ENCODE peak calls at places on chromosomes 16 and 17, in six cellular contexts. One of them, this sample, is unnamed.
A peak's percentile ranks its signal among the peaks of the same experiment; 100 is the strongest.

GRCh38 chr16:1493746-1494094 is 560 bp downstream of the TELO2 start:
- DNase-seq in vagina: no peak
- DNase-seq in prostate gland: no peak
- DNase-seq in neural progenitor cell: peak; percentile 60
- DNase-seq in adrenal gland: peak; percentile 36
- DNase-seq in omental fat pad: no peak
- DNase-seq in this sample: no peak

GRCh38 chr17:50064253-50064991 is 8.5 kb downstream of the ITGA3 start:
- DNase-seq in vagina: no peak
- DNase-seq in prostate gland: peak; percentile 51
- DNase-seq in neural progenitor cell: no peak
- DNase-seq in adrenal gland: peak; percentile 69
- DNase-seq in omental fat pad: peak; percentile 62
- DNase-seq in this sample: peak; percentile 55

GRCh38 chr17:82940226-82941020 is 100.6 kb upstream of the ZNF750 start:
- DNase-seq in vagina: no peak
- DNase-seq in prostate gland: no peak
- DNase-seq in neural progenitor cell: no peak
- DNase-seq in adrenal gland: no peak
- DNase-seq in omental fat pad: no peak
- DNase-seq in this sample: no peak

GRCh38 chr16:82033006-82033405 is 2.0 kb upstream of the HSD17B2 start:
- DNase-seq in vagina: no peak
- DNase-seq in prostate gland: peak; percentile 19
- DNase-seq in neural progenitor cell: no peak
- DNase-seq in adrenal gland: no peak
- DNase-seq in omental fat pad: no peak
- DNase-seq in this sample: no peak

GRCh38 chr16:56669005-56669839 is at the start of gene MT1H:
- DNase-seq in vagina: no peak
- DNase-seq in prostate gland: no peak
- DNase-seq in neural progenitor cell: no peak
- DNase-seq in adrenal gland: no peak
- DNase-seq in omental fat pad: no peak
- DNase-seq in this sample: no peak

GRCh38 chr16:23826528-23827244 is 9.1 kb upstream of the PRKCB start:
- DNase-seq in vagina: no peak
- DNase-seq in prostate gland: no peak
- DNase-seq in neural progenitor cell: no peak
- DNase-seq in adrenal gland: no peak
- DNase-seq in omental fat pad: no peak
- DNase-seq in this sample: no peak

GRCh38 chr16:22098538-22099255 is 6.4 kb downstream of the VWA3A start:
- DNase-seq in vagina: no peak
- DNase-seq in prostate gland: no peak
- DNase-seq in neural progenitor cell: peak; percentile 75
- DNase-seq in adrenal gland: peak; percentile 20
- DNase-seq in omental fat pad: no peak
- DNase-seq in this sample: no peak

GRCh38 chr16:53041196-53041977 is 11.3 kb downstream of the CHD9NB start:
- DNase-seq in vagina: no peak
- DNase-seq in prostate gland: peak; percentile 86
- DNase-seq in neural progenitor cell: peak; percentile 40
- DNase-seq in adrenal gland: peak; percentile 21
- DNase-seq in omental fat pad: no peak
- DNase-seq in this sample: peak; percentile 31

GRCh38 chr16:49350265-49351103 is 23.1 kb upstream of the C16orf78 start:
- DNase-seq in vagina: no peak
- DNase-seq in prostate gland: peak; percentile 37
- DNase-seq in neural progenitor cell: peak; percentile 73
- DNase-seq in adrenal gland: peak; percentile 70
- DNase-seq in omental fat pad: peak; percentile 60
- DNase-seq in this sample: peak; percentile 80

GRCh38 chr16:3868556-3868955 is 12.0 kb downstream of the CREBBP start:
- DNase-seq in vagina: no peak
- DNase-seq in prostate gland: no peak
- DNase-seq in neural progenitor cell: no peak
- DNase-seq in adrenal gland: no peak
- DNase-seq in omental fat pad: no peak
- DNase-seq in this sample: no peak

GRCh38 chr17:69523252-69523861 is 108.9 kb downstream of the MAP2K6 start:
- DNase-seq in vagina: no peak
- DNase-seq in prostate gland: peak; percentile 37
- DNase-seq in neural progenitor cell: peak; percentile 58
- DNase-seq in adrenal gland: peak; percentile 40
- DNase-seq in omental fat pad: no peak
- DNase-seq in this sample: no peak

GRCh38 chr16:17397499-17397891 is 73.3 kb downstream of the XYLT1 start:
- DNase-seq in vagina: no peak
- DNase-seq in prostate gland: no peak
- DNase-seq in neural progenitor cell: no peak
- DNase-seq in adrenal gland: peak; percentile 86
- DNase-seq in omental fat pad: no peak
- DNase-seq in this sample: no peak

GRCh38 chr17:82692268-82692667 is 6.2 kb downstream of the RAB40B start:
- DNase-seq in vagina: no peak
- DNase-seq in prostate gland: no peak
- DNase-seq in neural progenitor cell: no peak
- DNase-seq in adrenal gland: no peak
- DNase-seq in omental fat pad: no peak
- DNase-seq in this sample: no peak

GRCh38 chr17:2965621-2966275 is 97.7 kb downstream of the OR1D5 start:
- DNase-seq in vagina: no peak
- DNase-seq in prostate gland: peak; percentile 83
- DNase-seq in neural progenitor cell: no peak
- DNase-seq in adrenal gland: peak; percentile 29
- DNase-seq in omental fat pad: no peak
- DNase-seq in this sample: no peak

GRCh38 chr17:64630309-64631223 is 31.5 kb downstream of the SMURF2 start:
- DNase-seq in vagina: no peak
- DNase-seq in prostate gland: no peak
- DNase-seq in neural progenitor cell: no peak
- DNase-seq in adrenal gland: no peak
- DNase-seq in omental fat pad: no peak
- DNase-seq in this sample: no peak

GRCh38 chr16:73143681-73144370 is 95.9 kb upstream of the ZFHX3 start:
- DNase-seq in vagina: no peak
- DNase-seq in prostate gland: no peak
- DNase-seq in neural progenitor cell: no peak
- DNase-seq in adrenal gland: no peak
- DNase-seq in omental fat pad: no peak
- DNase-seq in this sample: no peak

GRCh38 chr16:86962913-86963312 is 354.3 kb downstream of the C16orf95 start:
- DNase-seq in vagina: no peak
- DNase-seq in prostate gland: no peak
- DNase-seq in neural progenitor cell: no peak
- DNase-seq in adrenal gland: no peak
- DNase-seq in omental fat pad: no peak
- DNase-seq in this sample: no peak

GRCh38 chr16:66262253-66263167 is 104.0 kb upstream of the CDH5 start:
- DNase-seq in vagina: peak; percentile 91
- DNase-seq in prostate gland: no peak
- DNase-seq in neural progenitor cell: no peak
- DNase-seq in adrenal gland: no peak
- DNase-seq in omental fat pad: no peak
- DNase-seq in this sample: peak; percentile 37

GRCh38 chr17:7394452-7395191 is at the start of gene PLSCR3:
- DNase-seq in vagina: no peak
- DNase-seq in prostate gland: peak; percentile 80
- DNase-seq in neural progenitor cell: peak; percentile 94
- DNase-seq in adrenal gland: peak; percentile 94
- DNase-seq in omental fat pad: no peak
- DNase-seq in this sample: peak; percentile 77

GRCh38 chr17:22506861-22507260 is 814.5 kb downstream of the KCNJ18 start:
- DNase-seq in vagina: no peak
- DNase-seq in prostate gland: no peak
- DNase-seq in neural progenitor cell: no peak
- DNase-seq in adrenal gland: no peak
- DNase-seq in omental fat pad: no peak
- DNase-seq in this sample: no peak

GRCh38 chr16:84175351-84176081 is 11.3 kb downstream of the TAF1C start:
- DNase-seq in vagina: no peak
- DNase-seq in prostate gland: peak; percentile 51
- DNase-seq in neural progenitor cell: peak; percentile 79
- DNase-seq in adrenal gland: peak; percentile 79
- DNase-seq in omental fat pad: peak; percentile 44
- DNase-seq in this sample: peak; percentile 73

GRCh38 chr17:73247728-73248127 is 14.0 kb downstream of the CPSF4L start:
- DNase-seq in vagina: no peak
- DNase-seq in prostate gland: no peak
- DNase-seq in neural progenitor cell: no peak
- DNase-seq in adrenal gland: no peak
- DNase-seq in omental fat pad: no peak
- DNase-seq in this sample: no peak

GRCh38 chr17:309361-309888 is 43.2 kb downstream of the RPH3AL start:
- DNase-seq in vagina: no peak
- DNase-seq in prostate gland: no peak
- DNase-seq in neural progenitor cell: peak; percentile 78
- DNase-seq in adrenal gland: peak; percentile 14
- DNase-seq in omental fat pad: no peak
- DNase-seq in this sample: no peak

GRCh38 chr17:15965510-15965909 is 20.6 kb downstream of the ADORA2B start:
- DNase-seq in vagina: no peak
- DNase-seq in prostate gland: no peak
- DNase-seq in neural progenitor cell: peak; percentile 40
- DNase-seq in adrenal gland: no peak
- DNase-seq in omental fat pad: no peak
- DNase-seq in this sample: no peak

GRCh38 chr16:84513111-84514065 is 8.9 kb upstream of the MEAK7 start:
- DNase-seq in vagina: no peak
- DNase-seq in prostate gland: no peak
- DNase-seq in neural progenitor cell: no peak
- DNase-seq in adrenal gland: no peak
- DNase-seq in omental fat pad: no peak
- DNase-seq in this sample: no peak

GRCh38 chr16:5466551-5466950 is 369.0 kb upstream of the EEF2KMT start:
- DNase-seq in vagina: no peak
- DNase-seq in prostate gland: no peak
- DNase-seq in neural progenitor cell: peak; percentile 26
- DNase-seq in adrenal gland: no peak
- DNase-seq in omental fat pad: no peak
- DNase-seq in this sample: no peak

GRCh38 chr17:77493901-77494663 is 353.3 kb downstream of the SEC14L1 start:
- DNase-seq in vagina: no peak
- DNase-seq in prostate gland: no peak
- DNase-seq in neural progenitor cell: no peak
- DNase-seq in adrenal gland: no peak
- DNase-seq in omental fat pad: peak; percentile 14
- DNase-seq in this sample: no peak

GRCh38 chr17:39573447-39574298 is 34.0 kb downstream of the NEUROD2 start:
- DNase-seq in vagina: no peak
- DNase-seq in prostate gland: peak; percentile 75
- DNase-seq in neural progenitor cell: peak; percentile 82
- DNase-seq in adrenal gland: peak; percentile 82
- DNase-seq in omental fat pad: no peak
- DNase-seq in this sample: peak; percentile 64

DNA sequence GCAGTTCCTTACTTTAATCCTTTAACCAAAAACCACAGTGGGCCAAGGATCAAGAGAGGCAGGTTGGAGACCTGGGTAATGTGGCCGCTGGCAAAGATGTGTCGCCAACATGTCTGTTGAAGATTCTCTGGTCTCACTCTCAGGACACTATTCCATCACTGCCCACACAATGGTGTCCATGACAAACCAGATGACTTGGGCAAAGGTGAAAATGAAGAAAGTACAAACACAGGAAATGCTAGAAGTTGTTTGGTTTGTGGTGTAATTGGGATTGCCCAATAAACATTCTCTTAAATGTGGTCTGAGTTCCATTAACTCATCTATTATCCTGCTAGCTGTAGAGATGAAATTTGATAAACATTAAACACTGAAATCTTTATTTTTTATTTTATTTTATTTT is 43.3 kb downstream of the SALL1 start:
- DNase-seq in vagina: no peak
- DNase-seq in prostate gland: no peak
- DNase-seq in neural progenitor cell: no peak
- DNase-seq in adrenal gland: no peak
- DNase-seq in omental fat pad: no peak
- DNase-seq in this sample: no peak
- TF ChIP-seq CTCF in vagina: no peak
- TF ChIP-seq CTCF in prostate gland: no peak
- TF ChIP-seq CTCF in neural progenitor cell: no peak
- TF ChIP-seq CTCF in adrenal gland: no peak
- TF ChIP-seq CTCF in omental fat pad: no peak
- TF ChIP-seq CTCF in this sample: no peak

DNA sequence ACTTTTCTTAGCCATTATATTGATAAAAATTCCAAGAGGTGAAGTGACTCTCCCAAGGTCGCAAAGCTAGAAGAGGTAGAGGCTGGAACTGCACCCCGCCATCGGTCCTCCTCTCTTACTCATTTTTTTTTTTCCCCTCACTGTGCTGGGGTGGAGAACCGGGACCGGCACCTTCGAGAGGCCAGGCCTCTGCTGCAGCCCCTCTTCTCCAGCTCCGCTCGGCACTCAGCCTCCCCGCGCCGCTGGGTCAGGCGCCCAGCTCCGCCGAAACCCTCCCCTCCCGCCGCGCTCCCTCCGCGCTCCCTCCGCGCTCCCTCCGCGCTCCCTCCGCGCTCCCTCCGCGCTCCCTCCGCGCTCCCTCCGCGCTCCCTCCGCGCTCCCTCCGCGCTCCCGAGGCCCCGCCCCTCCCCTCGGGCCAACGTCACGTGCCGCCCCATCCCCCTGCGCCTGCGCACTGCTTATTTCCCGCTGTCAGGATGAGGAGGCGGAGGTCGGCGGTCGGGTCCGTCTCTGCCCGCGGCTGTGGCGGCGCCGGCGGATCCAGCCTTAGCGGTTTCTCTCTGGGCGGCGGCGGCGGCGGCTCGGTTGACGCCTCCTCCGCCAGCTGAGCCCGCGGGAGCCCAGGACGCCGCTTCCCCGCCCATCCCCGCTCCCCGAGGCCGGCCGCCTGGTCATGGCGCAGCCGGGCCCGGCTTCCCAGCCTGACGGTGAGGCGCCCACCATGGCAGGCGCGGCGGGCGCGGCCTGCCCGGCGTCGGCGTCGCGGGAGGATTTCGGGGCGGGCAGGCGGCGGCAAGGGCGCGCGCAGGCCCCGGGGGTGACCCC is at the start of gene RABEP1:
- DNase-seq in vagina: no peak
- DNase-seq in prostate gland: peak; percentile 87
- DNase-seq in neural progenitor cell: peak; percentile 97
- DNase-seq in adrenal gland: peak; percentile 91
- DNase-seq in omental fat pad: peak; percentile 80
- DNase-seq in this sample: peak; percentile 98
- TF ChIP-seq CTCF in vagina: peak; percentile 13
- TF ChIP-seq CTCF in prostate gland: no peak
- TF ChIP-seq CTCF in neural progenitor cell: peak; percentile 12
- TF ChIP-seq CTCF in adrenal gland: no peak
- TF ChIP-seq CTCF in omental fat pad: no peak
- TF ChIP-seq CTCF in this sample: peak; percentile 29

GRCh38 chr17:35142467-35142796 is 329 bp upstream of the NLE1 start:
- DNase-seq in vagina: no peak
- DNase-seq in prostate gland: no peak
- DNase-seq in neural progenitor cell: no peak
- DNase-seq in adrenal gland: no peak
- DNase-seq in omental fat pad: no peak
- DNase-seq in this sample: no peak
- TF ChIP-seq CTCF in vagina: peak; percentile 6
- TF ChIP-seq CTCF in prostate gland: no peak
- TF ChIP-seq CTCF in neural progenitor cell: no peak
- TF ChIP-seq CTCF in adrenal gland: no peak
- TF ChIP-seq CTCF in omental fat pad: no peak
- TF ChIP-seq CTCF in this sample: peak; percentile 21

GRCh38 chr16:14024300-14024699 is 46.8 kb upstream of the MRTFB start:
- DNase-seq in vagina: no peak
- DNase-seq in prostate gland: no peak
- DNase-seq in neural progenitor cell: no peak
- DNase-seq in adrenal gland: no peak
- DNase-seq in omental fat pad: no peak
- DNase-seq in this sample: no peak
- TF ChIP-seq CTCF in vagina: no peak
- TF ChIP-seq CTCF in prostate gland: no peak
- TF ChIP-seq CTCF in neural progenitor cell: no peak
- TF ChIP-seq CTCF in adrenal gland: no peak
- TF ChIP-seq CTCF in omental fat pad: no peak
- TF ChIP-seq CTCF in this sample: no peak